ENCODE peak calls at places on chromosomes 7 and 10, in four cellular contexts. One of them, this sample, is unnamed.

GRCh38 chr10:117175215-117175900 is 21.9 kb upstream of the KCNK18 start:
- DNase-seq in SK-N-SH: peak; percentile 62
- DNase-seq in thoracic aorta: no peak
- DNase-seq in psoas muscle: peak; percentile 25
- DNase-seq in this sample: no peak

GRCh38 chr10:127424594-127425264 is 124.4 kb upstream of the NPS start:
- DNase-seq in SK-N-SH: peak; percentile 80
- DNase-seq in thoracic aorta: no peak
- DNase-seq in psoas muscle: peak; percentile 40
- DNase-seq in this sample: no peak

GRCh38 chr10:124717911-124718734 is 26.1 kb downstream of the FAM53B start:
- DNase-seq in SK-N-SH: no peak
- DNase-seq in thoracic aorta: no peak
- DNase-seq in psoas muscle: no peak
- DNase-seq in this sample: no peak

GRCh38 chr7:1844956-1845390 is 174.9 kb downstream of the ELFN1 start:
- DNase-seq in SK-N-SH: peak; percentile 68
- DNase-seq in thoracic aorta: no peak
- DNase-seq in psoas muscle: no peak
- DNase-seq in this sample: no peak

GRCh38 chr10:126581648-126582046 is 88.8 kb downstream of the C10orf90 start:
- DNase-seq in SK-N-SH: no peak
- DNase-seq in thoracic aorta: no peak
- DNase-seq in psoas muscle: no peak
- DNase-seq in this sample: no peak

GRCh38 chr10:60914676-60915075 is 29.3 kb downstream of the RHOBTB1 start:
- DNase-seq in SK-N-SH: no peak
- DNase-seq in thoracic aorta: no peak
- DNase-seq in psoas muscle: peak; percentile 46
- DNase-seq in this sample: no peak

GRCh38 chr7:66296001-66296521 is 90.9 kb downstream of the TPST1 start:
- DNase-seq in SK-N-SH: no peak
- DNase-seq in thoracic aorta: no peak
- DNase-seq in psoas muscle: no peak
- DNase-seq in this sample: no peak

GRCh38 chr10:491667-492424 is 197.6 kb downstream of the DIP2C start:
- DNase-seq in SK-N-SH: no peak
- DNase-seq in thoracic aorta: no peak
- DNase-seq in psoas muscle: no peak
- DNase-seq in this sample: no peak

GRCh38 chr10:49071221-49071761 is 44.0 kb downstream of the VSTM4 start:
- DNase-seq in SK-N-SH: no peak
- DNase-seq in thoracic aorta: no peak
- DNase-seq in psoas muscle: no peak
- DNase-seq in this sample: no peak

GRCh38 chr10:80855348-80855971 is 317.8 kb downstream of the SH2D4B start:
- DNase-seq in SK-N-SH: peak; percentile 50
- DNase-seq in thoracic aorta: no peak
- DNase-seq in psoas muscle: no peak
- DNase-seq in this sample: peak; percentile 3

GRCh38 chr7:12756841-12757240 is 69.4 kb downstream of the ARL4A start:
- DNase-seq in SK-N-SH: no peak
- DNase-seq in thoracic aorta: no peak
- DNase-seq in psoas muscle: no peak
- DNase-seq in this sample: no peak

GRCh38 chr7:537911-538634 is 18.4 kb upstream of the PDGFA start:
- DNase-seq in SK-N-SH: peak; percentile 71
- DNase-seq in thoracic aorta: no peak
- DNase-seq in psoas muscle: peak; percentile 63
- DNase-seq in this sample: peak; percentile 67

GRCh38 chr10:10235003-10235402 is 782.7 kb upstream of the CELF2 start:
- DNase-seq in SK-N-SH: no peak
- DNase-seq in thoracic aorta: no peak
- DNase-seq in psoas muscle: no peak
- DNase-seq in this sample: no peak

GRCh38 chr7:157519246-157519645 is 182.4 kb downstream of the DNAJB6 start:
- DNase-seq in SK-N-SH: no peak
- DNase-seq in thoracic aorta: no peak
- DNase-seq in psoas muscle: no peak
- DNase-seq in this sample: no peak

GRCh38 chr7:38973760-38974159 is 3.9 kb upstream of the POU6F2 start:
- DNase-seq in SK-N-SH: no peak
- DNase-seq in thoracic aorta: no peak
- DNase-seq in psoas muscle: no peak
- DNase-seq in this sample: no peak

GRCh38 chr7:34339061-34339526 is 318.9 kb upstream of the NPSR1 start:
- DNase-seq in SK-N-SH: no peak
- DNase-seq in thoracic aorta: no peak
- DNase-seq in psoas muscle: no peak
- DNase-seq in this sample: no peak

DNA sequence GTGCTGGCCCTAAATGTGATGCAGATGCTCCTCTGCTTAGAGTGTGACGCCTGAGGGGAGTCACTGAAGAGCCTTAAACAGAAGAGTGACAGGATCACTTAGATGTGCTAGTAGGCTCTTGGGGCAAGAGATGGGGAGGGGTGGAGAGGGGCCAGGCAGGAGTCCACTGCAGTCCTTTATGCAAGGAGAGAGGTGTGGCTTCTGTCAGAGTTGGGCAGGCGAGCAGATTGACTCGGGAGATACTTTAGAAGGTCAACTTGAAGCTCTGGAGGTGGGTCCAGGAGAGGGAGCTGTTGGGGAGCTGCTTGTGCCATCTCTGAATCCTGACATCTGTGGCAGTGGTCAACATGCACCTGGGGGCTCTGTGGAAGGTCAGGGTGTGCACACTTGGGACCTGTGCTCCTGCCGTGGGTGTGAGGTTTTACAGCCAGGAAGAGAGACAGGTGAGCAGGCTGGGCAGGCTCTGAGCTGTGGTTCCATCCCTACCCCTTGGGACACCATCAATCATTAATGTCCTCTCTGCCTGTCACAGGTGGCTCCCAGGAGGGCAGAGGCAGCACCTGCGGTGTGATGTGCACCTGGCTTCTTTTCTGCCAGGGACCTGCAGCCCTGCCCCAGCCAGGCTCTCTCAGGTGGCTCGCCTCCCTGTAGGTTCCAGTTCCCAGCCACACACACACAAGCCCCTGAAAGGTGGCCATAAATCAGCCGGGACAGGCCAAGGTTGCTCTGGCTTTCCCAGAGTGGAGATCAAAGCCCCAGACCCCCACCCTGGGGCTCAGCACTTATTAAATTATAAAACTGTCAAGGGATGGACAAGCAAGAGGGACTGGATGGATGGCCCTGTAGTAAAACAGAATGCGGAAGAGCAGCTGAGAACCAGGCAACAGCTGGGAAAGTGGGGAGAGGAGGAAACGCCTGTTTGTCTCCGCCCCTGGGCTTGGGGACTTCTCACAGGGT is 14.0 kb downstream of the NEURL1 start:
- DNase-seq in SK-N-SH: peak; percentile 66
- DNase-seq in thoracic aorta: no peak
- DNase-seq in psoas muscle: no peak
- DNase-seq in this sample: no peak
- TF ChIP-seq CTCF in SK-N-SH: peak; percentile 11
- TF ChIP-seq CTCF in thoracic aorta: no peak
- TF ChIP-seq CTCF in psoas muscle: no peak
- TF ChIP-seq CTCF in this sample: no peak

GRCh38 chr7:74494076-74494548 is 40.4 kb downstream of the GTF2IRD1 start:
- DNase-seq in SK-N-SH: no peak
- DNase-seq in thoracic aorta: no peak
- DNase-seq in psoas muscle: no peak
- DNase-seq in this sample: no peak

GRCh38 chr7:74495112-74495880 is 41.6 kb downstream of the GTF2IRD1 start:
- DNase-seq in SK-N-SH: peak; percentile 23
- DNase-seq in thoracic aorta: no peak
- DNase-seq in psoas muscle: no peak
- DNase-seq in this sample: peak; percentile 48

GRCh38 chr7:74490546-74490945 is 36.8 kb downstream of the GTF2IRD1 start:
- DNase-seq in SK-N-SH: no peak
- DNase-seq in thoracic aorta: no peak
- DNase-seq in psoas muscle: no peak
- DNase-seq in this sample: no peak

GRCh38 chr7:74496272-74496671 is 42.6 kb downstream of the GTF2IRD1 start:
- DNase-seq in SK-N-SH: no peak
- DNase-seq in thoracic aorta: no peak
- DNase-seq in psoas muscle: no peak
- DNase-seq in this sample: no peak

DNA sequence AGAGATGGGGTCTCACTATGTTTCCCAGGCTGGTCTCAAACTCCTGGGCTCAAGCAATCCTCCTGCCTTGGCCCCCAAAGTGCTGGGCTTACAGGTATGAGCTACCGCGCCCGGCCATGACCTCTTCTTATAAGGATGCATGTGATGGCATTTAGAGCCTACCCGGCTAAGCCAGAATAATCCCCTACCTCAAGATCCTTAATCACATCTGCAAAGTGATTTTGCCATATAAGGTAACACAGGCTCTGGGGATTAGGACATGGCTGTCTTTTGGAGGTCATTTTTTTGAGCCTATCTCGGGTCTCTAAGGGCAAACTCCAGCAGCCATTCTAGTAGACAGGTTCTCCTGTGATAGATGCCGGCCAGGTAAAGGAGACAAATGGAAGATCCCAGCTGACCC is 39.6 kb downstream of the GTF2IRD1 start:
- DNase-seq in SK-N-SH: no peak
- DNase-seq in thoracic aorta: no peak
- DNase-seq in psoas muscle: no peak
- DNase-seq in this sample: no peak
- H3K9me3 ChIP-seq in SK-N-SH: no peaks in the 10 kb centered on the region
- H3K9me3 ChIP-seq in thoracic aorta: no peaks in the 10 kb centered on the region
- H3K9me3 ChIP-seq in psoas muscle: no peaks in the 10 kb centered on the region
- H3K9me3 ChIP-seq in this sample: no peaks in the 10 kb centered on the region

GRCh38 chr10:132407243-132407746 is 10.3 kb downstream of the PWWP2B start:
- DNase-seq in SK-N-SH: peak; percentile 53
- DNase-seq in thoracic aorta: no peak
- DNase-seq in psoas muscle: peak; percentile 49
- DNase-seq in this sample: peak; percentile 67
- H3K4me1 ChIP-seq in SK-N-SH: no peaks in the 10 kb centered on the region
- H3K4me1 ChIP-seq in thoracic aorta: peaks cover 13% of the 10 kb centered on the region
- H3K4me1 ChIP-seq in psoas muscle: peaks cover 27% of the 10 kb centered on the region
- H3K4me1 ChIP-seq in this sample: peaks cover 29% of the 10 kb centered on the region

GRCh38 chr7:95628831-95629439 is 32.6 kb upstream of the PDK4 start:
- DNase-seq in SK-N-SH: no peak
- DNase-seq in thoracic aorta: no peak
- DNase-seq in psoas muscle: no peak
- DNase-seq in this sample: peak; percentile 30
- TF ChIP-seq CTCF in SK-N-SH: no peak
- TF ChIP-seq CTCF in thoracic aorta: peak; percentile 30
- TF ChIP-seq CTCF in psoas muscle: no peak
- TF ChIP-seq CTCF in this sample: no peak

GRCh38 chr7:133804127-133804526 is 323.0 kb upstream of the LRGUK start:
- DNase-seq in SK-N-SH: no peak
- DNase-seq in thoracic aorta: no peak
- DNase-seq in psoas muscle: no peak
- DNase-seq in this sample: no peak

GRCh38 chr7:133807610-133808543 is 319.3 kb upstream of the LRGUK start:
- DNase-seq in SK-N-SH: peak; percentile 63
- DNase-seq in thoracic aorta: no peak
- DNase-seq in psoas muscle: no peak
- DNase-seq in this sample: no peak

DNA sequence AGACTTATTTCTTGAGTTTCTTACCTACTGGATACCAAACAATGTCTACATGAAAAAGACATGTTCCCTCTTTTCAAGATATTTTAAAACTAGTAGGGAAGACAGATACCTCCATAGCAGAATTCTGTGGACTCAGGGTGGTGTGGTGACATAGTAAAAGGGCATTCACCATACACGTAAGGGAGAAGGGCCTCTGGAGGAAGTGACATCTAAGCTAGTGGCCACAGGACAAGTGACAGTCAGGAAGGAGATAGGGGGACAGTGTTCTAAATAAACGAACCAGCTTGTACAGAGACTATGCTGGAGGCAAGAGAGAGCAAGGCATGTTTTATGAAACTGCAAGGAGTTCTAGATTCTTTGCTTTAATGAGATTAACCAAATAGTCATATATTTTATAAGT is 321.7 kb upstream of the LRGUK start:
- DNase-seq in SK-N-SH: no peak
- DNase-seq in thoracic aorta: no peak
- DNase-seq in psoas muscle: no peak
- DNase-seq in this sample: no peak
- H3K9me3 ChIP-seq in SK-N-SH: no peaks in the 10 kb centered on the region
- H3K9me3 ChIP-seq in thoracic aorta: no peaks in the 10 kb centered on the region
- H3K9me3 ChIP-seq in psoas muscle: no peaks in the 10 kb centered on the region
- H3K9me3 ChIP-seq in this sample: no peaks in the 10 kb centered on the region

GRCh38 chr7:41190615-41191014 is 512.3 kb downstream of the INHBA start:
- DNase-seq in SK-N-SH: no peak
- DNase-seq in thoracic aorta: no peak
- DNase-seq in psoas muscle: no peak
- DNase-seq in this sample: no peak

GRCh38 chr7:41188163-41189130 is 514.4 kb downstream of the INHBA start:
- DNase-seq in SK-N-SH: no peak
- DNase-seq in thoracic aorta: no peak
- DNase-seq in psoas muscle: no peak
- DNase-seq in this sample: no peak

GRCh38 chr7:41189866-41190265 is 513.0 kb downstream of the INHBA start:
- DNase-seq in SK-N-SH: no peak
- DNase-seq in thoracic aorta: no peak
- DNase-seq in psoas muscle: no peak
- DNase-seq in this sample: no peak

GRCh38 chr7:41185851-41186250 is 517.0 kb downstream of the INHBA start:
- DNase-seq in SK-N-SH: no peak
- DNase-seq in thoracic aorta: no peak
- DNase-seq in psoas muscle: no peak
- DNase-seq in this sample: no peak

GRCh38 chr7:41187322-41187721 is 515.6 kb downstream of the INHBA start:
- DNase-seq in SK-N-SH: no peak
- DNase-seq in thoracic aorta: no peak
- DNase-seq in psoas muscle: no peak
- DNase-seq in this sample: no peak
- H3K4me1 ChIP-seq in SK-N-SH: peaks cover 23% of the 10 kb centered on the region
- H3K4me1 ChIP-seq in thoracic aorta: peaks cover 33% of the 10 kb centered on the region
- H3K4me1 ChIP-seq in psoas muscle: no peaks in the 10 kb centered on the region
- H3K4me1 ChIP-seq in this sample: no peaks in the 10 kb centered on the region

DNA sequence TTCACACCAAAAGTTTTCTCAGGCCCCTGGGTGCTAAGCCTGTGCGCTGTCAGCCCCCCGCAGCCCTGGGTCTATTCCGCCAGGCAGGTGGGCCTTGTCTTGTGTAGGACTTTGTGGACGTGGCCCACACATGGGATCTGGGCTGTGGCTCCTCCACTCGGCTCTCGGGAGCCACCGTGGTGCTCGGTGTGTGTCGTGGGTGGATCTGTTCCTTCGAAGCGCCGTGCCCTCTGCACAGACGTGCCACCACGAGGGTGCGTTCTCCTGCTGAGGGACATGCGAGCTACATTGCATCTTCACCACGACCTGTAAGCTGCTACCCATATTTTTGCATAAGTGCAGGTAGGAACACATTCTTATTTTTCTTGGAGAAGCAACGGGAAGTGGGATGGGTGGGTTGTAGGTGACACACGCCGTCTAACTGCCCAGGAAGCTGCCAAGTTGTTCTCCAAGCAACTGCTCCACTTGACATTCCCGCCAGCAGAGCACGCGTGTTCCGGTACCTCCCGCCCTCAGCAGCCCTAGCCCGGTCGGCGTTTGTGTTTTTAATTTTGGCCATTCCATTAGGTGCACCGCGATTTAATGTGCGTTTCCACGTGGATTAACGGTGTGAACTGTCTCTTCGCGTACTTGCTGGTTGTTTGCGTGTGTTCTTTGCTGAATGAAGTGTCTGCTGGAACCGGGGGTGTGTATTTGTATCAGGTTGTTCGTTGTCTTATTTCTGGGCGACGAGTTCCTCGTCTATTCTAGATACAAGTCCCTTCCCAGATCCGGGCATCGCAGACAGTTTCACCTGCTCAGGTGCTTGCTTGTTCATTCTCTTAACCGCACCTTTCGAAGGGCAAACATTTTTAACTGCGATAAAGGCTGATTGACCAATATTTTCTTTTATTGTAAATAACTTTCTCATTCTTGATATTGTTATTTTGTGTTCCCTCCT is 47.4 kb upstream of the CFAP46 start:
- DNase-seq in SK-N-SH: no peak
- DNase-seq in thoracic aorta: no peak
- DNase-seq in psoas muscle: no peak
- DNase-seq in this sample: no peak
- TF ChIP-seq CTCF in SK-N-SH: no peak
- TF ChIP-seq CTCF in thoracic aorta: no peak
- TF ChIP-seq CTCF in psoas muscle: no peak
- TF ChIP-seq CTCF in this sample: no peak

This sample was measured in heart right ventricle.